ENCODE peak calls at places on chromosome 2, in six cellular contexts. One of them, this sample, is unnamed.

GRCh38 chr2:130834923-130835765 is 1.6 kb upstream of the ARHGEF4 start:
- DNase-seq in adrenal gland: no peak
- DNase-seq in psoas muscle: no peak
- DNase-seq in kidney: peak; percentile 26
- DNase-seq in sigmoid colon: no peak
- DNase-seq in coronary artery: no peak
- DNase-seq in this sample: no peak

GRCh38 chr2:60391250-60392013 is 162.0 kb downstream of the BCL11A start:
- DNase-seq in adrenal gland: no peak
- DNase-seq in psoas muscle: no peak
- DNase-seq in kidney: no peak
- DNase-seq in sigmoid colon: no peak
- DNase-seq in coronary artery: no peak
- DNase-seq in this sample: no peak

GRCh38 chr2:26640331-26640745 is 828 bp downstream of the CIB4 start:
- DNase-seq in adrenal gland: peak; percentile 95
- DNase-seq in psoas muscle: no peak
- DNase-seq in kidney: peak; percentile 82
- DNase-seq in sigmoid colon: no peak
- DNase-seq in coronary artery: no peak
- DNase-seq in this sample: peak; percentile 55

GRCh38 chr2:67871696-67872320 is 191.0 kb downstream of the C1D start:
- DNase-seq in adrenal gland: no peak
- DNase-seq in psoas muscle: no peak
- DNase-seq in kidney: peak; percentile 84
- DNase-seq in sigmoid colon: no peak
- DNase-seq in coronary artery: peak; percentile 79
- DNase-seq in this sample: peak; percentile 53

GRCh38 chr2:98347298-98348065 is 1.2 kb downstream of the CNGA3 start:
- DNase-seq in adrenal gland: no peak
- DNase-seq in psoas muscle: no peak
- DNase-seq in kidney: no peak
- DNase-seq in sigmoid colon: no peak
- DNase-seq in coronary artery: no peak
- DNase-seq in this sample: no peak

GRCh38 chr2:170573660-170574059 is 141.5 kb upstream of the SP5 start:
- DNase-seq in adrenal gland: no peak
- DNase-seq in psoas muscle: no peak
- DNase-seq in kidney: no peak
- DNase-seq in sigmoid colon: no peak
- DNase-seq in coronary artery: no peak
- DNase-seq in this sample: no peak

GRCh38 chr2:209936106-209936663 is 66.3 kb upstream of the RPE start:
- DNase-seq in adrenal gland: peak; percentile 20
- DNase-seq in psoas muscle: no peak
- DNase-seq in kidney: no peak
- DNase-seq in sigmoid colon: no peak
- DNase-seq in coronary artery: no peak
- DNase-seq in this sample: no peak

GRCh38 chr2:36564377-36564930 is 33.5 kb downstream of the FEZ2 start:
- DNase-seq in adrenal gland: no peak
- DNase-seq in psoas muscle: no peak
- DNase-seq in kidney: no peak
- DNase-seq in sigmoid colon: no peak
- DNase-seq in coronary artery: no peak
- DNase-seq in this sample: no peak

GRCh38 chr2:160674076-160674630 is 180.5 kb upstream of the RBMS1 start:
- DNase-seq in adrenal gland: no peak
- DNase-seq in psoas muscle: no peak
- DNase-seq in kidney: no peak
- DNase-seq in sigmoid colon: no peak
- DNase-seq in coronary artery: no peak
- DNase-seq in this sample: no peak

GRCh38 chr2:127479219-127479825 is 47.0 kb downstream of the IWS1 start:
- DNase-seq in adrenal gland: no peak
- DNase-seq in psoas muscle: no peak
- DNase-seq in kidney: no peak
- DNase-seq in sigmoid colon: no peak
- DNase-seq in coronary artery: no peak
- DNase-seq in this sample: no peak

GRCh38 chr2:42110287-42110973 is 58.7 kb upstream of the EML4 start:
- DNase-seq in adrenal gland: no peak
- DNase-seq in psoas muscle: no peak
- DNase-seq in kidney: no peak
- DNase-seq in sigmoid colon: peak; percentile 75
- DNase-seq in coronary artery: no peak
- DNase-seq in this sample: peak; percentile 74

GRCh38 chr2:134246154-134246874 is 7.6 kb upstream of the MGAT5 start:
- DNase-seq in adrenal gland: no peak
- DNase-seq in psoas muscle: no peak
- DNase-seq in kidney: no peak
- DNase-seq in sigmoid colon: no peak
- DNase-seq in coronary artery: no peak
- DNase-seq in this sample: no peak

GRCh38 chr2:152730591-152731333 is 12.3 kb downstream of the ARL6IP6 start:
- DNase-seq in adrenal gland: no peak
- DNase-seq in psoas muscle: no peak
- DNase-seq in kidney: no peak
- DNase-seq in sigmoid colon: no peak
- DNase-seq in coronary artery: no peak
- DNase-seq in this sample: no peak

GRCh38 chr2:53058526-53058925 is 709.1 kb upstream of the CHAC2 start:
- DNase-seq in adrenal gland: no peak
- DNase-seq in psoas muscle: no peak
- DNase-seq in kidney: no peak
- DNase-seq in sigmoid colon: no peak
- DNase-seq in coronary artery: no peak
- DNase-seq in this sample: no peak
- H3K27ac ChIP-seq in adrenal gland: no peak overlapping the region
- H3K27ac ChIP-seq in psoas muscle: no peak overlapping the region
- H3K27ac ChIP-seq in kidney: no peak overlapping the region
- H3K27ac ChIP-seq in sigmoid colon: no peak overlapping the region
- H3K27ac ChIP-seq in coronary artery: no peak overlapping the region
- H3K27ac ChIP-seq in this sample: no peak overlapping the region

GRCh38 chr2:11305338-11305737 is 39.1 kb downstream of the ROCK2 start:
- DNase-seq in adrenal gland: no peak
- DNase-seq in psoas muscle: no peak
- DNase-seq in kidney: no peak
- DNase-seq in sigmoid colon: no peak
- DNase-seq in coronary artery: no peak
- DNase-seq in this sample: no peak

GRCh38 chr2:11305958-11306357 is 38.5 kb downstream of the ROCK2 start:
- DNase-seq in adrenal gland: no peak
- DNase-seq in psoas muscle: no peak
- DNase-seq in kidney: no peak
- DNase-seq in sigmoid colon: no peak
- DNase-seq in coronary artery: no peak
- DNase-seq in this sample: no peak

GRCh38 chr2:11307764-11308415 is 36.5 kb downstream of the ROCK2 start:
- DNase-seq in adrenal gland: no peak
- DNase-seq in psoas muscle: no peak
- DNase-seq in kidney: peak; percentile 64
- DNase-seq in sigmoid colon: no peak
- DNase-seq in coronary artery: no peak
- DNase-seq in this sample: no peak

GRCh38 chr2:11303290-11304013 is 41.0 kb downstream of the ROCK2 start:
- DNase-seq in adrenal gland: no peak
- DNase-seq in psoas muscle: no peak
- DNase-seq in kidney: no peak
- DNase-seq in sigmoid colon: no peak
- DNase-seq in coronary artery: no peak
- DNase-seq in this sample: no peak

DNA sequence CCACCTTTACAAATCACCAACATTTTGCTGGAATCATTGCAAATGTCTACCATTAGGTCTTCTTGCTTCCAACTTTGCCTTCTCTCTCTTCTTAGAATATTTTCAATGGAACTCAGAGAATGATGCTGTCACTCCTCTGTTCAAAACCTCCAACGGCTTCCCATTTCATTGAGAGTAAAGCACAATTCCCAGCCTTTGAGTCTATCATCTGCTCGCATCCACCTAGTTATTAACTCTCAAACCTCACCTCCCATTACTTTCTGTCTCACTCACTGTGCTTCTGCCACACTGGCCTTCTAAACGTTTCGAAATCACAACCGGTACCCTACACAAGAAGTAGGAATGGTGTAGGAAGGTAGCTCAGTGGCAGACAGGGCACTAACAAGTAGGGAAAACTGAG is 40.0 kb downstream of the ROCK2 start:
- DNase-seq in adrenal gland: no peak
- DNase-seq in psoas muscle: no peak
- DNase-seq in kidney: no peak
- DNase-seq in sigmoid colon: no peak
- DNase-seq in coronary artery: no peak
- DNase-seq in this sample: no peak
- H3K27ac ChIP-seq in adrenal gland: no peak overlapping the region
- H3K27ac ChIP-seq in psoas muscle: no peak overlapping the region
- H3K27ac ChIP-seq in kidney: no peak overlapping the region
- H3K27ac ChIP-seq in sigmoid colon: no peak overlapping the region
- H3K27ac ChIP-seq in coronary artery: no peak overlapping the region
- H3K27ac ChIP-seq in this sample: no peak overlapping the region

DNA sequence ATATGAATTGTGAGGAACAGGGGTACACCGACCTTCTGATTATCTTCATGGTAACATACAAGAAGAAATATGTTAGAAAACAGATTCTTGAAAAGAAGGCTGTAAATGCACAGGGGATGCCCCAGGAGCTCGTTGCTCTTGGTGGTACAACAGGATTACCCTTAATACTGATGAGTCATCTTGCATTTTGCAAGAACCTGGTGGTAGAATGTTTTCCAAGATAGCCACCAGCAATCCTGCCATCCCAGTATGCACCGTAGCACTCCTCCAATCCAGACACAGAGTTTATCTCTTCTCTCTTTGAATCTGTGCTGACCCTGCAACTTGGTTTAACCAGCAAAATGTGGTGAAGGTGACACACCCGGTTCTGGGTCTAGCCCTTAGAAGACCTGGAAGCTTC is 238.3 kb downstream of the EN1 start:
- DNase-seq in adrenal gland: no peak
- DNase-seq in psoas muscle: no peak
- DNase-seq in kidney: no peak
- DNase-seq in sigmoid colon: no peak
- DNase-seq in coronary artery: no peak
- DNase-seq in this sample: no peak
- H3K27ac ChIP-seq in adrenal gland: no peak overlapping the region
- H3K27ac ChIP-seq in psoas muscle: no peak overlapping the region
- H3K27ac ChIP-seq in kidney: no peak overlapping the region
- H3K27ac ChIP-seq in sigmoid colon: no peak overlapping the region
- H3K27ac ChIP-seq in coronary artery: no peak overlapping the region
- H3K27ac ChIP-seq in this sample: no peak overlapping the region

GRCh38 chr2:231601356-231602229 is 8.9 kb downstream of the TEX44 start:
- DNase-seq in adrenal gland: peak; percentile 83
- DNase-seq in psoas muscle: peak; percentile 81
- DNase-seq in kidney: peak; percentile 92
- DNase-seq in sigmoid colon: peak; percentile 90
- DNase-seq in coronary artery: peak; percentile 88
- DNase-seq in this sample: peak; percentile 89
- H3K27ac ChIP-seq in adrenal gland: no peak overlapping the region
- H3K27ac ChIP-seq in psoas muscle: peak overlapping the region; percentile 19
- H3K27ac ChIP-seq in kidney: no peak overlapping the region
- H3K27ac ChIP-seq in sigmoid colon: peak overlapping the region; percentile 99
- H3K27ac ChIP-seq in coronary artery: peak overlapping the region; percentile 53
- H3K27ac ChIP-seq in this sample: no peak overlapping the region

GRCh38 chr2:203804070-203804469 is 63.5 kb upstream of the CTLA4 start:
- DNase-seq in adrenal gland: no peak
- DNase-seq in psoas muscle: no peak
- DNase-seq in kidney: no peak
- DNase-seq in sigmoid colon: no peak
- DNase-seq in coronary artery: peak; percentile 84
- DNase-seq in this sample: no peak
- H3K27ac ChIP-seq in adrenal gland: no peak overlapping the region
- H3K27ac ChIP-seq in psoas muscle: peak overlapping the region; percentile 25
- H3K27ac ChIP-seq in kidney: no peak overlapping the region
- H3K27ac ChIP-seq in sigmoid colon: no peak overlapping the region
- H3K27ac ChIP-seq in coronary artery: peak overlapping the region; percentile 40
- H3K27ac ChIP-seq in this sample: no peak overlapping the region

GRCh38 chr2:202514732-202515131 is 120.0 kb upstream of the FAM117B start:
- DNase-seq in adrenal gland: no peak
- DNase-seq in psoas muscle: no peak
- DNase-seq in kidney: no peak
- DNase-seq in sigmoid colon: no peak
- DNase-seq in coronary artery: no peak
- DNase-seq in this sample: no peak

GRCh38 chr2:202521470-202521869 is 113.3 kb upstream of the FAM117B start:
- DNase-seq in adrenal gland: no peak
- DNase-seq in psoas muscle: no peak
- DNase-seq in kidney: no peak
- DNase-seq in sigmoid colon: no peak
- DNase-seq in coronary artery: no peak
- DNase-seq in this sample: no peak

GRCh38 chr2:202519453-202519852 is 115.3 kb upstream of the FAM117B start:
- DNase-seq in adrenal gland: no peak
- DNase-seq in psoas muscle: no peak
- DNase-seq in kidney: no peak
- DNase-seq in sigmoid colon: no peak
- DNase-seq in coronary artery: no peak
- DNase-seq in this sample: no peak
- H3K27ac ChIP-seq in adrenal gland: no peak overlapping the region
- H3K27ac ChIP-seq in psoas muscle: no peak overlapping the region
- H3K27ac ChIP-seq in kidney: no peak overlapping the region
- H3K27ac ChIP-seq in sigmoid colon: no peak overlapping the region
- H3K27ac ChIP-seq in coronary artery: no peak overlapping the region
- H3K27ac ChIP-seq in this sample: no peak overlapping the region